ENCODE peak calls at places on chromosomes 5 and 9, in four cellular contexts. X is stimulated activated CD8-positive, alpha-beta memory T cell treated with anti-CD3 and anti-CD28 coated beads, Interleukin-15, amount 100 ng/mL, for 24 hours; S is neural crest cell; I is fibroblast of lung. D is an unnamed sample.

GRCh38 chr5:55223219-55223987 is 3.7 kb downstream of the MCIDAS start:
- DNase-seq in X (no peak), S (no peak), I (no peak), D (no peak)

GRCh38 chr5:15026944-15027343 is 155.4 kb upstream of the ANKH start:
- DNase-seq in X (no peak), S (no peak), I (no peak), D (no peak)

GRCh38 chr9:124694394-124695279 is 76.5 kb downstream of the NR6A1 start:
- DNase-seq in X (no peak), S (no peak), I (peak), D (no peak)

GRCh38 chr5:135212361-135213033 is 178.5 kb upstream of the PITX1 start:
- DNase-seq in X (no peak), S (no peak), I (no peak), D (no peak)

GRCh38 chr9:125995006-125995405 is 247.8 kb downstream of the PBX3 start:
- DNase-seq in X (no peak), S (no peak), I (no peak), D (no peak)

GRCh38 chr5:37900692-37901091 is 60.9 kb upstream of the GDNF start:
- DNase-seq in X (no peak), S (no peak), I (peak), D (no peak)

GRCh38 chr5:92695123-92696084 is 885.6 kb downstream of the NR2F1-AS1 start:
- DNase-seq in X (no peak), S (no peak), I (no peak), D (no peak)

GRCh38 chr5:1324301-1324700 is 20.6 kb downstream of the CLPTM1L start:
- DNase-seq in X (no peak), S (no peak), I (no peak), D (no peak)

GRCh38 chr9:95104966-95105365 is 212.5 kb downstream of the FANCC start:
- DNase-seq in X (no peak), S (no peak), I (no peak), D (no peak)

GRCh38 chr5:36090033-36090432 is 23.4 kb upstream of the UGT3A2 start:
- DNase-seq in X (no peak), S (no peak), I (peak), D (no peak)

GRCh38 chr9:3916984-3917383 is 382.9 kb downstream of the GLIS3 start:
- DNase-seq in X (no peak), S (no peak), I (peak), D (no peak)

D was measured in thoracic aorta.